ENCODE peak calls at places on chromosome 14, in nine cellular contexts. N, Y, L, W, S, M, I, Z and X are unnamed samples.
A peak's percentile ranks its signal among the peaks of the same experiment; 100 is the strongest.

GRCh38 chr14:22978873-22979671 is 3.3 kb downstream of the AJUBA start:
- DNase-seq in N (no peak), M (no peak), L (no peak), Y (no peak), I (no peak), S (no peak), W (no peak), Z (no peak), X (peak; percentile 27)

GRCh38 chr14:81400202-81400678 is at the start of gene STON2:
- DNase-seq in N (no peak), S (no peak), Z (no peak), M (no peak), W (peak; percentile 10), L (peak; percentile 16), I (no peak), Y (no peak), X (peak; percentile 9)

GRCh38 chr14:50830044-50830931 is 674 bp downstream of the NIN start:
- DNase-seq in S (peak; percentile 35), M (peak; percentile 67), Y (peak; percentile 85), Z (peak; percentile 52), W (peak; percentile 40), N (peak; percentile 66), I (peak; percentile 76), L (peak; percentile 34), X (peak; percentile 42)

GRCh38 chr14:26199599-26200370 is 398.0 kb downstream of the NOVA1 start:
- DNase-seq in Z (no peak), L (no peak), I (no peak), M (peak; percentile 76), S (no peak), Y (no peak), W (peak; percentile 47), N (no peak), X (no peak)

GRCh38 chr14:77790566-77791224 is 9.2 kb upstream of the ADCK1 start:
- DNase-seq in L (no peak), N (no peak), Z (no peak), M (no peak), Y (no peak), W (no peak), I (no peak), S (no peak), X (no peak)

GRCh38 chr14:71682337-71682736 is 249.9 kb upstream of the RGS6 start:
- DNase-seq in Y (no peak), S (no peak), Z (no peak), I (no peak), N (no peak), L (no peak), W (no peak), M (no peak), X (no peak)

GRCh38 chr14:88482524-88482923 is 72.3 kb downstream of the PTPN21 start:
- DNase-seq in M (no peak), S (no peak), L (no peak), Y (no peak), N (no peak), I (no peak), W (no peak), Z (no peak), X (no peak)

GRCh38 chr14:49218436-49219092 is 367.6 kb downstream of the RPS29 start:
- DNase-seq in Z (no peak), I (no peak), L (no peak), Y (no peak), M (peak; percentile 42), S (no peak), W (peak; percentile 55), N (no peak), X (no peak)

GRCh38 chr14:69101331-69101826 is 51.5 kb downstream of the DCAF5 start:
- DNase-seq in M (peak; percentile 90), W (peak; percentile 95), Z (peak; percentile 80), I (no peak), N (no peak), L (peak; percentile 19), S (peak; percentile 59), Y (no peak), X (peak; percentile 88)

GRCh38 chr14:75402867-75403413 is 24.9 kb upstream of the JDP2 start:
- DNase-seq in Z (no peak), I (no peak), N (no peak), L (no peak), Y (no peak), W (no peak), M (no peak), S (no peak), X (peak; percentile 19)

GRCh38 chr14:31966896-31967668 is 110.0 kb upstream of the ARHGAP5 start:
- DNase-seq in L (no peak), S (no peak), N (no peak), Z (no peak), Y (no peak), I (no peak), W (no peak), M (peak; percentile 35), X (no peak)

GRCh38 chr14:51507556-51508511 is 143.9 kb upstream of the FRMD6 start:
- DNase-seq in Y (peak; percentile 82), Z (peak; percentile 78), N (no peak), S (peak; percentile 79), M (peak; percentile 76), I (no peak), L (peak; percentile 69), W (peak; percentile 63), X (no peak)

GRCh38 chr14:64915797-64916196 is 1.5 kb downstream of the CHURC1 start:
- DNase-seq in I (no peak), S (no peak), N (no peak), Z (no peak), L (no peak), M (no peak), W (no peak), Y (no peak), X (no peak)

GRCh38 chr14:75011356-75012097 is 8.8 kb downstream of the EIF2B2 start:
- DNase-seq in Z (peak; percentile 80), I (no peak), M (peak; percentile 83), S (no peak), Y (no peak), L (no peak), W (peak; percentile 65), N (no peak), X (no peak)

DNA sequence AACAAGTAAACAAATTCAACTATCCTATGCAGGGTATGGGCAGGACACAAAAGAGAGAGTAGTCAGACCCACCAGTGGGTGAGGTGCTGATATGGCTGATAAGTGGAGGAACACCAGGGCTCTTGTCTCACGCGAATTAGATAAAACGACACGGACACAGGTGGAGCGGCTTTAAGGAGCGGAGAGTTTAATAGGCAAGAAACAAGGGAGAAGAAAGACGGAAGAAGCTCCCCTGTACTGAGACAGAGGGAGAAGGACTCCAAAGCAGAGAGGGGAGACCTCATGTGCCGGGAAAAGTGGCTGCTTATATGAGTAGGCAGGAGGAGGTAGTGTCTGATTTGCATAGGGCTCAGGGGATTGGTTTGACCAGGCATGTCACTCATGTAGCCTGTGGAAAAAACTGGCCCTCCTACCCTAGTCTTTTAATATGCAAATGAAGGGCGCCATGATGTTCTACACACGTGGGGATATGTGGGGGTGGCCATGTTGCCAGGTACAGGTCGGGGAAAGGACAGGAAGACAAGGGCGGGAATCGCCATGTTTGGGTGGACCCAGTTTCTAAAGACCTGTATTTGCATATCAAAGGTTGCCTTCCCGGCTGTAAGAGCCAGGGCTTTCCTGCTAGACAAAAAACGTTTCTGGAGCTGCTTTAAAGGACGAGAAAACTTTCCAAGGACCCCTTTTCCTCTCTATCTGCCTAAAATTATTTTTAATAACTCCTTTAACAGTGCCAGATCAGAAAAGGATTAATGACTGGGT is 28.8 kb downstream of the RPGRIP1 start:
- DNase-seq in S (peak; percentile 57), Z (peak; percentile 65), M (peak; percentile 82), L (peak; percentile 92), N (peak; percentile 81), W (peak; percentile 77), I (peak; percentile 67), Y (no peak), X (peak; percentile 98)
- H3K4me3 ChIP-seq in S (peak overlapping the region; percentile 13), Z (peak overlapping the region; percentile 20), M (peak overlapping the region; percentile 53), L (peak overlapping the region; percentile 48), N (peak overlapping the region; percentile 21), W (peak overlapping the region; percentile 45), I (peak overlapping the region; percentile 45), Y (no peak overlapping the region), X (no peak overlapping the region)

DNA sequence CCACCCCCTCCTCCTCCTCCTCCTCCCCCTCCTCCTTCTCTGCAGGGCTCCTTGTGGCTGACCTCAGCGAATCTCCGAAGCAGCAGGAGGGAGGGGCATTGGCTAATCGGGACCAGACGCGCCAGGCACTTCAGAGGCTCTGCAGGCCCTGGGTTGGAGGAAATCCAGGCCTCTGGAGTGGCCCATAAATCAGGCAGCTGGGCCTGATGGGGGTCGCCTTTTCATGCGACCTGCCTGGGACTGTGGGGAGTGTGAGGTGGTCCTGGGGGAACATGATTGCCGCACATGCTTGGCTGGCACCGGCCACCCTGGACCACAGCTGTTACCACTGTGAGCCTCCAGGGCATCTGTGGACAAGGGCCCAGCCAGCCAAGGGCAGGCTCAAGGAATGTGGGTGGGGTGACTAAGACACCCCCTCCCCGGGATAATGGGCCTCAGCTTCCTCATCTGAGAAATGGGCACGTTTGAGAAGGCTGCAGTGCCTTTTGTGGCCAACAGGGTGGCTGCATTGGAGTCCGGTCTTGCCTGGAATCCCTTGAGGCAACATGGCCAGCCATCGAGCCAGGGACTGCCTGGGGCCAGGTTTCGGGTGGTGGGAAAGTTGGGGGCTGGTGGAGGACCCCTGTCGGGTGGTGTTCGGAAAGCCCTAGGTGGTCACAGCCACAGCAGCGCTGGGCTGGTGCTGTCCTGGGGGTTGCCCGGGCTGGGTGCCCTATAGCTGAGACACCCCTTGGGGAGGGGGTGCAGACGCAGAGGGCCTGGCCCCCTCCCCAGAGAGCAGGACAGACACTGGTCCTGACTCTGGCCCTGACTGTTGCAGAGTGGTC is 12.0 kb downstream of the KIF26A start:
- DNase-seq in L (no peak), W (peak; percentile 4), I (no peak), N (no peak), Y (no peak), S (no peak), M (peak; percentile 91), Z (no peak), X (no peak)
- H3K4me3 ChIP-seq in L (no peak overlapping the region), W (no peak overlapping the region), I (no peak overlapping the region), N (no peak overlapping the region), Y (no peak overlapping the region), S (no peak overlapping the region), M (no peak overlapping the region), Z (no peak overlapping the region), X (no peak overlapping the region)

DNA sequence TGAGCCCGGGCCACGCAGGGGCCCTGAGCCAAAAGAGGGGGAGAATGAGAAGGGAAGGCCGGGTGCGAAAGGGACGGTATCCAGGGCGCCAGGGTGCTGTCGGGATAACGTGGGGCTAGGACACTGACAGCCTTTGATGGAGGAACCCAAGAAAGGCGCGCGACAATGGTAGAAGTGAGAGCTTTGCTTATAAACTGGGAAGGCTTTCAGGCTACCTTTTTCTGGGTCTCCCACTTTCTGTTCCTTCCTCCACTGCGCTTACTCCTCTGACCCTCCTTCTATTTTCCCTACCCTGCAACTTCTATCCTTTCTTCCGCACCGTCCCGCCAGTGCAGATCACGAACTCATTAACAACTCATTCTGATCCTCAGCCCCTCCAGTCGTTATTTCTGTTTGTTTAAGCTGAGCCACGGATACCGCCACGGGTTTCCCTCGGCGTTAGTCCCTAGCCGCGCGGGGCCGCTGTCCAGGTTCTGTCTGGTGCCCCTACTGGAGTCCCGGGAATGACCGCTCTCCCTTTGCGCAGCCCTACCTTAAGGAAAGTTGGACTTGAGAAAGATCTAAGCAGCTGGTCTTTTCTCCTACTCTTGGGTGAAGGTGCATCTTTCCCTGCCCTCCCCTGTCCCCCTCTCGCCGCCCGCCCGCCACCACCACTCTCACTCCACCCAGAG is 3.0 kb downstream of the SSTR1 start:
- DNase-seq in S (no peak), Y (peak; percentile 73), N (no peak), Z (peak; percentile 70), M (peak; percentile 75), I (peak; percentile 66), L (peak; percentile 29), W (peak; percentile 76), X (peak; percentile 52)
- H3K4me3 ChIP-seq in S (peak overlapping the region; percentile 17), Y (peak overlapping the region; percentile 57), N (peak overlapping the region; percentile 71), Z (peak overlapping the region; percentile 81), M (peak overlapping the region; percentile 65), I (peak overlapping the region; percentile 55), L (no peak overlapping the region), W (peak overlapping the region; percentile 63), X (peak overlapping the region; percentile 72)

GRCh38 chr14:92460916-92461579 is 52.5 kb upstream of the RIN3 start:
- DNase-seq in M (peak; percentile 76), Z (peak; percentile 95), N (no peak), L (peak; percentile 17), W (peak; percentile 69), S (no peak), I (no peak), Y (peak; percentile 75), X (no peak)
- H3K4me3 ChIP-seq in M (no peak overlapping the region), Z (no peak overlapping the region), N (no peak overlapping the region), L (no peak overlapping the region), W (no peak overlapping the region), S (no peak overlapping the region), I (no peak overlapping the region), Y (no peak overlapping the region), X (no peak overlapping the region)